ENCODE peak calls at places on chromosomes 5 and 9, in eight cellular contexts. U, D, O, X, Z, S, C and W are unnamed samples.

GRCh38 chr5:162139190-162139589 is 71.6 kb downstream of the GABRG2 start:
- DNase-seq in D (no peak), O (no peak), Z (no peak), S (no peak), C (no peak), X (no peak), U (no peak), W (no peak)

GRCh38 chr5:93941897-93942296 is 200.5 kb upstream of the POU5F2 start:
- DNase-seq in Z (no peak), O (no peak), X (no peak), S (no peak), U (no peak), C (no peak), D (no peak), W (no peak)

GRCh38 chr5:174798411-174798930 is 74.1 kb downstream of the MSX2 start:
- DNase-seq in S (no peak), C (peak), Z (no peak), D (no peak), O (no peak), U (no peak), X (peak), W (no peak)

GRCh38 chr9:18274693-18275092 is 199.3 kb upstream of the ADAMTSL1 start:
- DNase-seq in D (no peak), C (peak), S (no peak), Z (no peak), U (no peak), O (no peak), X (peak), W (no peak)

GRCh38 chr5:112635276-112635675 is 102.4 kb upstream of the APC start:
- DNase-seq in D (no peak), X (no peak), Z (no peak), S (no peak), C (peak), U (no peak), O (no peak), W (no peak)

GRCh38 chr5:107474724-107475489 is 195.8 kb downstream of the EFNA5 start:
- DNase-seq in U (no peak), X (no peak), D (no peak), C (no peak), S (no peak), O (no peak), Z (no peak), W (no peak)

GRCh38 chr5:181181650-181182565 is 23.1 kb downstream of the TRIM7 start:
- DNase-seq in X (peak), Z (peak), C (peak), O (peak), D (peak), S (peak), U (peak), W (peak)

GRCh38 chr5:149141224-149141956 is at the start of gene ABLIM3:
- DNase-seq in C (peak), X (peak), Z (peak), D (peak), S (peak), U (peak), O (peak), W (peak)